ENCODE peak calls at places on chromosomes 7 and 10, in four cellular contexts. A is thyroid gland; V is CD8-positive, alpha-beta memory T cell; Q is uterus. O is an unnamed sample. For H3K4me1, the result is how much of the 10 kb centered on the place peaks cover.

GRCh38 chr7:70042533-70042932 is 444.3 kb downstream of the AUTS2 start:
- DNase-seq in A (no peak), V (no peak), Q (no peak), O (no peak)

GRCh38 chr7:141889323-141889722 is 26.9 kb upstream of the OR9A4 start:
- DNase-seq in A (no peak), V (no peak), Q (no peak), O (no peak)

GRCh38 chr7:105346593-105347322 is 42.0 kb downstream of the SRPK2 start:
- DNase-seq in A (peak), V (no peak), Q (no peak), O (no peak)

GRCh38 chr10:46314046-46314445 is 27.2 kb downstream of the ANTXRL start:
- DNase-seq in A (no peak), V (no peak), Q (no peak), O (no peak)

GRCh38 chr10:110433740-110434139 is 64.0 kb upstream of the DUSP5 start:
- DNase-seq in A (no peak), V (no peak), Q (no peak), O (no peak)

GRCh38 chr7:149490083-149490482 is 7.5 kb downstream of the ZNF746 start:
- DNase-seq in A (no peak), V (no peak), Q (no peak), O (no peak)

GRCh38 chr7:42128703-42129102 is 108.3 kb downstream of the GLI3 start:
- DNase-seq in A (no peak), V (no peak), Q (no peak), O (no peak)

GRCh38 chr7:121102619-121103018 is 114.1 kb downstream of the CPED1 start:
- DNase-seq in A (peak), V (no peak), Q (no peak), O (no peak)

GRCh38 chr7:82566752-82567151 is 123.2 kb upstream of the CACNA2D1 start:
- DNase-seq in A (peak), V (no peak), Q (no peak), O (no peak)

GRCh38 chr7:16697507-16698199 is 51.7 kb downstream of the BZW2 start:
- DNase-seq in A (no peak), V (no peak), Q (no peak), O (no peak)

GRCh38 chr7:123480107-123480506 is 54.3 kb downstream of the IQUB start:
- DNase-seq in A (no peak), V (no peak), Q (no peak), O (no peak)

GRCh38 chr7:139743267-139743966 is 34.4 kb downstream of the HIPK2 start:
- DNase-seq in A (no peak), V (no peak), Q (no peak), O (no peak)
- H3K4me1 ChIP-seq in A (under half), V (under half), Q (under half), O (under half)

GRCh38 chr10:680146-680545 is 9.3 kb downstream of the DIP2C start:
- DNase-seq in A (no peak), V (no peak), Q (no peak), O (no peak)

GRCh38 chr10:683448-684071 is 5.9 kb downstream of the DIP2C start:
- DNase-seq in A (no peak), V (no peak), Q (peak), O (no peak)

GRCh38 chr10:680745-681144 is 8.7 kb downstream of the DIP2C start:
- DNase-seq in A (no peak), V (no peak), Q (no peak), O (no peak)

GRCh38 chr10:682931-683447 is 6.5 kb downstream of the DIP2C start:
- DNase-seq in A (no peak), V (no peak), Q (no peak), O (no peak)

GRCh38 chr10:681670-682318 is 7.7 kb downstream of the DIP2C start:
- DNase-seq in A (no peak), V (no peak), Q (no peak), O (no peak)
- H3K4me1 ChIP-seq in A (under half), V (under half), Q (under half), O (under half)

GRCh38 chr10:712089-712488 is 22.6 kb upstream of the DIP2C start:
- DNase-seq in A (no peak), V (no peak), Q (no peak), O (no peak)

GRCh38 chr10:712575-712974 is 23.1 kb upstream of the DIP2C start:
- DNase-seq in A (no peak), V (no peak), Q (no peak), O (no peak)

GRCh38 chr10:703118-703517 is 13.7 kb upstream of the DIP2C start:
- DNase-seq in A (no peak), V (no peak), Q (no peak), O (no peak)

GRCh38 chr10:707861-708260 is 18.4 kb upstream of the DIP2C start:
- DNase-seq in A (no peak), V (no peak), Q (no peak), O (no peak)

GRCh38 chr10:707456-707855 is 18.0 kb upstream of the DIP2C start:
- DNase-seq in A (no peak), V (no peak), Q (no peak), O (no peak)
- H3K4me1 ChIP-seq in A (under half), V (under half), Q (under half), O (under half)

GRCh38 chr10:35399414-35400009 is 63.2 kb downstream of the CCNY start:
- DNase-seq in A (no peak), V (no peak), Q (no peak), O (no peak)
- H3K4me1 ChIP-seq in A (under half), V (under half), Q (under half), O (under half)

DNA sequence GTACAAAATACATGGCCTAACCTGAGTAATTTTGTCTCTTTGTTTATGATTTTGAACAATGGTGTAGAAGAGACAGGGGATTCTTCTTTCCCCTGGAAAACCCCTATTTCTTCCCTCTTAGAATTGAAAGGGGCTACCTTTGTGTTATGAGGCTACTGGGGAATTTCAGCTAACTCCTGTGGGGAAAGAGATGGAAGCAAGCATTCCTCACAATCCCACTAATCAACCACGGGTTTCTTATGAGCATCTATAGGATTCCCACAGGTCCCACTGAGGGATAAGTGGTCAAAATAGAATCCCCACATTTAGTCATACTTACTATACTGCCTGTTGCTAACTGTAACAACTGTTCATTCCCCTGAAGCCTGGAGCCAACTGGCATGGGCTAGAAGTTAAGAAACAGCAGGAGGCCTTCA is 32.2 kb upstream of the ITGB8 start:
- DNase-seq in A (no peak), V (no peak), Q (no peak), O (no peak)
- H3K4me1 ChIP-seq in A (under half), V (under half), Q (under half), O (under half)

DNA sequence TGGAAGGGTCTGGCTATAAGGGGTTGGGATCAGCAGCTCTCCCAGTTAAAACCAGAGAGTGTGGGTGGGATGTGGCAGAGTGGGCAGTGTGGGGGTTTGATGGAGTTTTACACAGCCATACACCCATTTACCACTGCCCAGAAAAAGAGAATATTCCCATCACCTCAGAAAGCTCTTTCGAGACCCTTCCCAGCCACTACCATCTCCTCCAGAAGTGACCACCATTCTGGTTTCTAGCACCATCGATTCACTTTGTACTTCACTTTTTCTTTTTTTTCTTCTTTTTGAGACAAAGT is 15.5 kb downstream of the BAG3 start:
- DNase-seq in A (no peak), V (no peak), Q (no peak), O (no peak)
- H3K4me1 ChIP-seq in A (half or more), V (under half), Q (under half), O (under half)